ENCODE peak calls at places on chromosomes 5 and 9, in five cellular contexts. One of them, this sample, is unnamed.

GRCh38 chr5:71954329-71954728 is 152.9 kb upstream of the MAP1B start:
- DNase-seq in left cardiac atrium: no peak
- DNase-seq in HFFc6: no peak
- DNase-seq in ascending aorta: no peak
- DNase-seq in H54: no peak
- DNase-seq in this sample: no peak

GRCh38 chr9:106438928-106439327 is 424.0 kb upstream of the ZNF462 start:
- DNase-seq in left cardiac atrium: no peak
- DNase-seq in HFFc6: no peak
- DNase-seq in ascending aorta: no peak
- DNase-seq in H54: no peak
- DNase-seq in this sample: no peak

GRCh38 chr5:79418276-79418675 is 95.7 kb downstream of the HOMER1 start:
- DNase-seq in left cardiac atrium: no peak
- DNase-seq in HFFc6: no peak
- DNase-seq in ascending aorta: no peak
- DNase-seq in H54: no peak
- DNase-seq in this sample: no peak

GRCh38 chr5:123089572-123089970 is 530 bp downstream of the PRDM6 start:
- DNase-seq in left cardiac atrium: peak; percentile 29
- DNase-seq in HFFc6: no peak
- DNase-seq in ascending aorta: no peak
- DNase-seq in H54: no peak
- DNase-seq in this sample: no peak

GRCh38 chr9:109880276-109881169 is 100.5 kb downstream of the PALM2AKAP2 start:
- DNase-seq in left cardiac atrium: no peak
- DNase-seq in HFFc6: peak; percentile 38
- DNase-seq in ascending aorta: no peak
- DNase-seq in H54: peak; percentile 65
- DNase-seq in this sample: no peak

GRCh38 chr5:53406630-53407316 is 73.7 kb upstream of the FST start:
- DNase-seq in left cardiac atrium: no peak
- DNase-seq in HFFc6: peak; percentile 91
- DNase-seq in ascending aorta: no peak
- DNase-seq in H54: no peak
- DNase-seq in this sample: no peak

GRCh38 chr5:36111238-36111637 is 40.4 kb downstream of the LMBRD2 start:
- DNase-seq in left cardiac atrium: no peak
- DNase-seq in HFFc6: no peak
- DNase-seq in ascending aorta: no peak
- DNase-seq in H54: no peak
- DNase-seq in this sample: no peak

GRCh38 chr5:163569284-163569683 is 63.9 kb downstream of the MAT2B start:
- DNase-seq in left cardiac atrium: no peak
- DNase-seq in HFFc6: peak; percentile 25
- DNase-seq in ascending aorta: no peak
- DNase-seq in H54: no peak
- DNase-seq in this sample: no peak

GRCh38 chr9:130029223-130029583 is 13.8 kb downstream of the FNBP1 start:
- DNase-seq in left cardiac atrium: no peak
- DNase-seq in HFFc6: no peak
- DNase-seq in ascending aorta: peak; percentile 34
- DNase-seq in H54: no peak
- DNase-seq in this sample: no peak

GRCh38 chr5:179836225-179837019 is 15.7 kb downstream of the SQSTM1 start:
- DNase-seq in left cardiac atrium: no peak
- DNase-seq in HFFc6: no peak
- DNase-seq in ascending aorta: no peak
- DNase-seq in H54: no peak
- DNase-seq in this sample: no peak

GRCh38 chr9:69173891-69174644 is at the start of gene TJP2:
- DNase-seq in left cardiac atrium: peak; percentile 85
- DNase-seq in HFFc6: peak; percentile 43
- DNase-seq in ascending aorta: peak; percentile 85
- DNase-seq in H54: peak; percentile 84
- DNase-seq in this sample: peak; percentile 84

GRCh38 chr9:85898288-85898802 is 42.6 kb upstream of the NAA35 start:
- DNase-seq in left cardiac atrium: no peak
- DNase-seq in HFFc6: no peak
- DNase-seq in ascending aorta: no peak
- DNase-seq in H54: no peak
- DNase-seq in this sample: no peak

GRCh38 chr9:137218754-137219271 is 3.2 kb downstream of the RNF208 start:
- DNase-seq in left cardiac atrium: no peak
- DNase-seq in HFFc6: no peak
- DNase-seq in ascending aorta: no peak
- DNase-seq in H54: peak; percentile 99
- DNase-seq in this sample: no peak

GRCh38 chr5:19739691-19740090 is 248.3 kb downstream of the CDH18 start:
- DNase-seq in left cardiac atrium: no peak
- DNase-seq in HFFc6: no peak
- DNase-seq in ascending aorta: no peak
- DNase-seq in H54: no peak
- DNase-seq in this sample: no peak

GRCh38 chr5:1321576-1321975 is 23.3 kb downstream of the CLPTM1L start:
- DNase-seq in left cardiac atrium: no peak
- DNase-seq in HFFc6: no peak
- DNase-seq in ascending aorta: peak; percentile 56
- DNase-seq in H54: no peak
- DNase-seq in this sample: peak; percentile 50

GRCh38 chr5:10306114-10306513 is 1.6 kb downstream of the CMBL start:
- DNase-seq in left cardiac atrium: no peak
- DNase-seq in HFFc6: no peak
- DNase-seq in ascending aorta: no peak
- DNase-seq in H54: no peak
- DNase-seq in this sample: no peak

GRCh38 chr5:149731617-149732400 is 1.7 kb downstream of the PPARGC1B start:
- DNase-seq in left cardiac atrium: peak; percentile 88
- DNase-seq in HFFc6: peak; percentile 50
- DNase-seq in ascending aorta: peak; percentile 88
- DNase-seq in H54: peak; percentile 77
- DNase-seq in this sample: no peak

GRCh38 chr9:89929721-89930480 is 325.1 kb downstream of the GADD45G start:
- DNase-seq in left cardiac atrium: no peak
- DNase-seq in HFFc6: no peak
- DNase-seq in ascending aorta: no peak
- DNase-seq in H54: no peak
- DNase-seq in this sample: no peak

GRCh38 chr9:32596936-32597335 is 24.0 kb upstream of the NDUFB6 start:
- DNase-seq in left cardiac atrium: no peak
- DNase-seq in HFFc6: no peak
- DNase-seq in ascending aorta: no peak
- DNase-seq in H54: no peak
- DNase-seq in this sample: no peak

GRCh38 chr5:179608131-179608581 is 15.3 kb downstream of the HNRNPH1 start:
- DNase-seq in left cardiac atrium: no peak
- DNase-seq in HFFc6: no peak
- DNase-seq in ascending aorta: no peak
- DNase-seq in H54: no peak
- DNase-seq in this sample: no peak

GRCh38 chr9:92029553-92029952 is 79.5 kb upstream of the ROR2 start:
- DNase-seq in left cardiac atrium: no peak
- DNase-seq in HFFc6: no peak
- DNase-seq in ascending aorta: no peak
- DNase-seq in H54: no peak
- DNase-seq in this sample: no peak

GRCh38 chr5:83856898-83857297 is 136.2 kb upstream of the HAPLN1 start:
- DNase-seq in left cardiac atrium: no peak
- DNase-seq in HFFc6: no peak
- DNase-seq in ascending aorta: no peak
- DNase-seq in H54: no peak
- DNase-seq in this sample: no peak

GRCh38 chr9:120513825-120514598 is 66.0 kb downstream of the CDK5RAP2 start:
- DNase-seq in left cardiac atrium: no peak
- DNase-seq in HFFc6: no peak
- DNase-seq in ascending aorta: no peak
- DNase-seq in H54: no peak
- DNase-seq in this sample: no peak

GRCh38 chr5:180161420-180162303 is 47.3 kb downstream of the RASGEF1C start:
- DNase-seq in left cardiac atrium: no peak
- DNase-seq in HFFc6: no peak
- DNase-seq in ascending aorta: no peak
- DNase-seq in H54: no peak
- DNase-seq in this sample: peak; percentile 64

GRCh38 chr9:133609311-133610098 is at the start of gene FAM163B:
- DNase-seq in left cardiac atrium: peak; percentile 62
- DNase-seq in HFFc6: no peak
- DNase-seq in ascending aorta: no peak
- DNase-seq in H54: no peak
- DNase-seq in this sample: no peak

GRCh38 chr5:14220642-14221041 is 77.5 kb downstream of the TRIO start:
- DNase-seq in left cardiac atrium: no peak
- DNase-seq in HFFc6: no peak
- DNase-seq in ascending aorta: no peak
- DNase-seq in H54: no peak
- DNase-seq in this sample: no peak

This sample was measured in coronary artery.